ENCODE peak calls at places on chromosomes 4 and X, in six cellular contexts. One of them, this sample, is unnamed.

GRCh38 chr4:78784255-78784654 is 8.1 kb downstream of the BMP2K start:
- DNase-seq in CD4-positive, alpha-beta memory T cell: no peak
- DNase-seq in uterus: no peak
- DNase-seq in thoracic aorta: no peak
- DNase-seq in HCT116: no peak
- DNase-seq in aorta: no peak
- DNase-seq in this sample: peak; percentile 25

GRCh38 chr4:155338196-155338595 is 38.6 kb downstream of the MAP9 start:
- DNase-seq in CD4-positive, alpha-beta memory T cell: no peak
- DNase-seq in uterus: no peak
- DNase-seq in thoracic aorta: no peak
- DNase-seq in HCT116: no peak
- DNase-seq in aorta: no peak
- DNase-seq in this sample: no peak

GRCh38 chr4:15488136-15488535 is 18.5 kb downstream of the CC2D2A start:
- DNase-seq in CD4-positive, alpha-beta memory T cell: no peak
- DNase-seq in uterus: no peak
- DNase-seq in thoracic aorta: no peak
- DNase-seq in HCT116: no peak
- DNase-seq in aorta: no peak
- DNase-seq in this sample: no peak

GRCh38 chrX:9845574-9845948 is 59.3 kb downstream of the SHROOM2 start:
- DNase-seq in CD4-positive, alpha-beta memory T cell: no peak
- DNase-seq in uterus: no peak
- DNase-seq in thoracic aorta: no peak
- DNase-seq in HCT116: no peak
- DNase-seq in aorta: peak; percentile 25
- DNase-seq in this sample: no peak

GRCh38 chrX:37685452-37686347 is at the start of gene XK:
- DNase-seq in CD4-positive, alpha-beta memory T cell: peak; percentile 20
- DNase-seq in uterus: peak; percentile 28
- DNase-seq in thoracic aorta: no peak
- DNase-seq in HCT116: peak; percentile 71
- DNase-seq in aorta: peak; percentile 84
- DNase-seq in this sample: no peak

GRCh38 chrX:9374537-9374936 is 90.3 kb upstream of the TBL1X start:
- DNase-seq in CD4-positive, alpha-beta memory T cell: no peak
- DNase-seq in uterus: no peak
- DNase-seq in thoracic aorta: no peak
- DNase-seq in HCT116: no peak
- DNase-seq in aorta: no peak
- DNase-seq in this sample: no peak

GRCh38 chrX:154436597-154437397 is at the start of gene GDI1:
- DNase-seq in CD4-positive, alpha-beta memory T cell: peak; percentile 68
- DNase-seq in uterus: no peak
- DNase-seq in thoracic aorta: no peak
- DNase-seq in HCT116: no peak
- DNase-seq in aorta: peak; percentile 88
- DNase-seq in this sample: no peak

GRCh38 chr4:26397086-26397485 is 76.3 kb downstream of the RBPJ start:
- DNase-seq in CD4-positive, alpha-beta memory T cell: no peak
- DNase-seq in uterus: peak; percentile 36
- DNase-seq in thoracic aorta: no peak
- DNase-seq in HCT116: no peak
- DNase-seq in aorta: no peak
- DNase-seq in this sample: no peak

GRCh38 chrX:68500105-68500504 is 1.3 kb downstream of the YIPF6 start:
- DNase-seq in CD4-positive, alpha-beta memory T cell: no peak
- DNase-seq in uterus: no peak
- DNase-seq in thoracic aorta: no peak
- DNase-seq in HCT116: no peak
- DNase-seq in aorta: no peak
- DNase-seq in this sample: no peak

GRCh38 chrX:120768681-120769080 is 107.0 kb downstream of the CT47B1 start:
- DNase-seq in CD4-positive, alpha-beta memory T cell: no peak
- DNase-seq in uterus: no peak
- DNase-seq in thoracic aorta: no peak
- DNase-seq in HCT116: no peak
- DNase-seq in aorta: no peak
- DNase-seq in this sample: no peak

GRCh38 chr4:104490770-104491395 is 3.8 kb downstream of the CXXC4 start:
- DNase-seq in CD4-positive, alpha-beta memory T cell: peak; percentile 48
- DNase-seq in uterus: peak; percentile 78
- DNase-seq in thoracic aorta: peak; percentile 18
- DNase-seq in HCT116: no peak
- DNase-seq in aorta: peak; percentile 93
- DNase-seq in this sample: peak; percentile 39

GRCh38 chrX:67601771-67602170 is 58.0 kb downstream of the AR start:
- DNase-seq in CD4-positive, alpha-beta memory T cell: no peak
- DNase-seq in uterus: no peak
- DNase-seq in thoracic aorta: no peak
- DNase-seq in HCT116: no peak
- DNase-seq in aorta: no peak
- DNase-seq in this sample: no peak

GRCh38 chrX:103831803-103832544 is at the start of gene RAB9B:
- DNase-seq in CD4-positive, alpha-beta memory T cell: no peak
- DNase-seq in uterus: peak; percentile 78
- DNase-seq in thoracic aorta: peak; percentile 4
- DNase-seq in HCT116: no peak
- DNase-seq in aorta: peak; percentile 88
- DNase-seq in this sample: peak; percentile 53

GRCh38 chrX:20418379-20418778 is 151.7 kb upstream of the RPS6KA3 start:
- DNase-seq in CD4-positive, alpha-beta memory T cell: no peak
- DNase-seq in uterus: no peak
- DNase-seq in thoracic aorta: no peak
- DNase-seq in HCT116: no peak
- DNase-seq in aorta: no peak
- DNase-seq in this sample: no peak

GRCh38 chr4:151325320-151326246 is at the start of gene SH3D19:
- DNase-seq in CD4-positive, alpha-beta memory T cell: no peak
- DNase-seq in uterus: peak; percentile 77
- DNase-seq in thoracic aorta: no peak
- DNase-seq in HCT116: peak; percentile 68
- DNase-seq in aorta: peak; percentile 90
- DNase-seq in this sample: no peak

GRCh38 chrX:69130448-69130847 is 34.8 kb downstream of the PJA1 start:
- DNase-seq in CD4-positive, alpha-beta memory T cell: no peak
- DNase-seq in uterus: no peak
- DNase-seq in thoracic aorta: no peak
- DNase-seq in HCT116: no peak
- DNase-seq in aorta: no peak
- DNase-seq in this sample: no peak

GRCh38 chr4:63212075-63212474 is 1197.2 kb downstream of the TECRL start:
- DNase-seq in CD4-positive, alpha-beta memory T cell: no peak
- DNase-seq in uterus: no peak
- DNase-seq in thoracic aorta: no peak
- DNase-seq in HCT116: no peak
- DNase-seq in aorta: no peak
- DNase-seq in this sample: no peak

GRCh38 chrX:23341452-23341851 is 6.8 kb downstream of the PTCHD1 start:
- DNase-seq in CD4-positive, alpha-beta memory T cell: no peak
- DNase-seq in uterus: no peak
- DNase-seq in thoracic aorta: no peak
- DNase-seq in HCT116: no peak
- DNase-seq in aorta: no peak
- DNase-seq in this sample: no peak

GRCh38 chr4:66169341-66169740 is 499.1 kb upstream of the EPHA5 start:
- DNase-seq in CD4-positive, alpha-beta memory T cell: no peak
- DNase-seq in uterus: no peak
- DNase-seq in thoracic aorta: no peak
- DNase-seq in HCT116: no peak
- DNase-seq in aorta: no peak
- DNase-seq in this sample: no peak

GRCh38 chr4:142404191-142404611 is 441.9 kb downstream of the INPP4B start:
- DNase-seq in CD4-positive, alpha-beta memory T cell: no peak
- DNase-seq in uterus: peak; percentile 24
- DNase-seq in thoracic aorta: peak; percentile 3
- DNase-seq in HCT116: peak; percentile 82
- DNase-seq in aorta: peak; percentile 74
- DNase-seq in this sample: no peak

GRCh38 chr4:96108146-96108545 is 268.3 kb downstream of the PDHA2 start:
- DNase-seq in CD4-positive, alpha-beta memory T cell: no peak
- DNase-seq in uterus: no peak
- DNase-seq in thoracic aorta: no peak
- DNase-seq in HCT116: no peak
- DNase-seq in aorta: no peak
- DNase-seq in this sample: no peak
- H3K4me3 ChIP-seq in CD4-positive, alpha-beta memory T cell: no peak overlapping the region
- H3K4me3 ChIP-seq in uterus: no peak overlapping the region
- H3K4me3 ChIP-seq in thoracic aorta: no peak overlapping the region
- H3K4me3 ChIP-seq in HCT116: no peak overlapping the region
- H3K4me3 ChIP-seq in aorta: no peak overlapping the region
- H3K4me3 ChIP-seq in this sample: no peak overlapping the region

GRCh38 chrX:50198348-50198747 is 2.5 kb downstream of the AKAP4 start:
- DNase-seq in CD4-positive, alpha-beta memory T cell: no peak
- DNase-seq in uterus: no peak
- DNase-seq in thoracic aorta: no peak
- DNase-seq in HCT116: no peak
- DNase-seq in aorta: no peak
- DNase-seq in this sample: no peak
- H3K4me3 ChIP-seq in CD4-positive, alpha-beta memory T cell: no peak overlapping the region
- H3K4me3 ChIP-seq in uterus: no peak overlapping the region
- H3K4me3 ChIP-seq in thoracic aorta: no peak overlapping the region
- H3K4me3 ChIP-seq in HCT116: no peak overlapping the region
- H3K4me3 ChIP-seq in aorta: no peak overlapping the region
- H3K4me3 ChIP-seq in this sample: no peak overlapping the region

GRCh38 chr4:69584135-69584534 is 55.3 kb downstream of the UGT2A2 start:
- DNase-seq in CD4-positive, alpha-beta memory T cell: no peak
- DNase-seq in uterus: no peak
- DNase-seq in thoracic aorta: no peak
- DNase-seq in HCT116: no peak
- DNase-seq in aorta: no peak
- DNase-seq in this sample: no peak
- H3K4me3 ChIP-seq in CD4-positive, alpha-beta memory T cell: no peak overlapping the region
- H3K4me3 ChIP-seq in uterus: no peak overlapping the region
- H3K4me3 ChIP-seq in thoracic aorta: no peak overlapping the region
- H3K4me3 ChIP-seq in HCT116: no peak overlapping the region
- H3K4me3 ChIP-seq in aorta: no peak overlapping the region
- H3K4me3 ChIP-seq in this sample: no peak overlapping the region

DNA sequence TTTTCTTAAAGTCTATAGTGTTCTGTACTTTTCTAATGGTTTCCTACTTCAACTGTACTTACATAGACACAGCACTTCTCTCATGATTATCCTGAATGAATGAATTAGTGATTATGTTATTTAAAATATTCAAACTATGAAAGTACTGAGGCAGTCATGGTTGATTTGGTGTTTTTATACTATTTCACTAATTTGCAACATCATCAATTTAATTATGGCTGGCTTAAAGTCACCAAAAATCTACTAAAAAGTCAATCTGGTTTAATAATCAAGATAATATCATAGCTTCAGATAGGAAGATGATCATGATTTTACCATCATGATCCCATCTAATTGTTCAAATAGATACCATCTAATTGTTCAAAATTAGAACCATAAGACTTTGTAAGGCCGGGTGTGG is 16.8 kb upstream of the TMEM131L start:
- DNase-seq in CD4-positive, alpha-beta memory T cell: no peak
- DNase-seq in uterus: no peak
- DNase-seq in thoracic aorta: no peak
- DNase-seq in HCT116: no peak
- DNase-seq in aorta: no peak
- DNase-seq in this sample: no peak
- H3K4me3 ChIP-seq in CD4-positive, alpha-beta memory T cell: no peak overlapping the region
- H3K4me3 ChIP-seq in uterus: no peak overlapping the region
- H3K4me3 ChIP-seq in thoracic aorta: no peak overlapping the region
- H3K4me3 ChIP-seq in HCT116: no peak overlapping the region
- H3K4me3 ChIP-seq in aorta: no peak overlapping the region
- H3K4me3 ChIP-seq in this sample: no peak overlapping the region

GRCh38 chr4:75895744-75896314 is 6.4 kb downstream of the PPEF2 start:
- DNase-seq in CD4-positive, alpha-beta memory T cell: peak; percentile 49
- DNase-seq in uterus: no peak
- DNase-seq in thoracic aorta: no peak
- DNase-seq in HCT116: peak; percentile 23
- DNase-seq in aorta: no peak
- DNase-seq in this sample: peak; percentile 30
- H3K4me3 ChIP-seq in CD4-positive, alpha-beta memory T cell: no peak overlapping the region
- H3K4me3 ChIP-seq in uterus: no peak overlapping the region
- H3K4me3 ChIP-seq in thoracic aorta: no peak overlapping the region
- H3K4me3 ChIP-seq in HCT116: no peak overlapping the region
- H3K4me3 ChIP-seq in aorta: no peak overlapping the region
- H3K4me3 ChIP-seq in this sample: no peak overlapping the region

DNA sequence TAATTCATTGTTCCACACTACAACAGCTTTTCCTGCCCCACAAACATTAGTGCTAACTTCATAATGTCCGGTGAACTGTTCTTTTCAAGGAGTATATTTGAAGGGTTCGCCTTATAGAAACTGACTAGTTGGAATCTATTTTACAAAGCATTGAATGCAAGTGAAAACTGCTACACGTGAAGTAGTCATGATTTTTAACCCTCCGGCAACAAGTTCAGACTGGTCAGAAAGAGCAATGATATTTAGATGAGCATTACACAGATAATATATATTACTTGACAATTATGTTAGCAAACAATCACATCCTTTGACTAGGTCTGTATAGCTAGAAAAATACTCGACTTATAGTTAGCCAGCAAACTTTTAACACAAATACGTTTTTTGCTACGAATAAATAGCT is 1.7 kb upstream of the SLAIN2 start:
- DNase-seq in CD4-positive, alpha-beta memory T cell: no peak
- DNase-seq in uterus: no peak
- DNase-seq in thoracic aorta: no peak
- DNase-seq in HCT116: no peak
- DNase-seq in aorta: no peak
- DNase-seq in this sample: no peak
- H3K4me3 ChIP-seq in CD4-positive, alpha-beta memory T cell: no peak overlapping the region
- H3K4me3 ChIP-seq in uterus: no peak overlapping the region
- H3K4me3 ChIP-seq in thoracic aorta: no peak overlapping the region
- H3K4me3 ChIP-seq in HCT116: no peak overlapping the region
- H3K4me3 ChIP-seq in aorta: no peak overlapping the region
- H3K4me3 ChIP-seq in this sample: no peak overlapping the region

GRCh38 chr4:169031392-169031791 is 21.3 kb upstream of the CBR4 start:
- DNase-seq in CD4-positive, alpha-beta memory T cell: no peak
- DNase-seq in uterus: no peak
- DNase-seq in thoracic aorta: no peak
- DNase-seq in HCT116: no peak
- DNase-seq in aorta: no peak
- DNase-seq in this sample: no peak
- H3K4me3 ChIP-seq in CD4-positive, alpha-beta memory T cell: no peak overlapping the region
- H3K4me3 ChIP-seq in uterus: no peak overlapping the region
- H3K4me3 ChIP-seq in thoracic aorta: no peak overlapping the region
- H3K4me3 ChIP-seq in HCT116: no peak overlapping the region
- H3K4me3 ChIP-seq in aorta: no peak overlapping the region
- H3K4me3 ChIP-seq in this sample: no peak overlapping the region